ENCODE peak calls at places on chromosomes 12 and 14, in nine cellular contexts. One of them, this sample, is unnamed.

GRCh38 chr12:5442251-5443006 is 10.5 kb downstream of the NTF3 start:
- DNase-seq in HepG2: peak
- DNase-seq in transverse colon: no peak
- DNase-seq in A549: peak
- DNase-seq in tibial nerve: no peak
- DNase-seq in sigmoid colon: no peak
- DNase-seq in H1: no peak
- DNase-seq in GM12878: no peak
- DNase-seq in stomach: no peak
- DNase-seq in this sample: no peak

GRCh38 chr12:113591480-113591971 is 119.9 kb upstream of the LHX5 start:
- DNase-seq in HepG2: no peak
- DNase-seq in transverse colon: no peak
- DNase-seq in A549: peak
- DNase-seq in tibial nerve: no peak
- DNase-seq in sigmoid colon: no peak
- DNase-seq in H1: peak
- DNase-seq in GM12878: no peak
- DNase-seq in stomach: no peak
- DNase-seq in this sample: no peak

GRCh38 chr12:98058838-98059237 is 456.6 kb upstream of the TMPO start:
- DNase-seq in HepG2: no peak
- DNase-seq in transverse colon: no peak
- DNase-seq in A549: no peak
- DNase-seq in tibial nerve: no peak
- DNase-seq in sigmoid colon: no peak
- DNase-seq in H1: no peak
- DNase-seq in GM12878: no peak
- DNase-seq in stomach: no peak
- DNase-seq in this sample: no peak

GRCh38 chr12:6140646-6141045 is 16.2 kb upstream of the VWF start:
- DNase-seq in HepG2: no peak
- DNase-seq in transverse colon: no peak
- DNase-seq in A549: no peak
- DNase-seq in tibial nerve: no peak
- DNase-seq in sigmoid colon: no peak
- DNase-seq in H1: no peak
- DNase-seq in GM12878: no peak
- DNase-seq in stomach: no peak
- DNase-seq in this sample: no peak

GRCh38 chr14:54259821-54260220 is 137.0 kb upstream of the CDKN3 start:
- DNase-seq in HepG2: no peak
- DNase-seq in transverse colon: no peak
- DNase-seq in A549: no peak
- DNase-seq in tibial nerve: no peak
- DNase-seq in sigmoid colon: no peak
- DNase-seq in H1: no peak
- DNase-seq in GM12878: no peak
- DNase-seq in stomach: no peak
- DNase-seq in this sample: no peak

GRCh38 chr12:9906888-9907287 is 25.3 kb downstream of the CLEC2A start:
- DNase-seq in HepG2: no peak
- DNase-seq in transverse colon: peak
- DNase-seq in A549: no peak
- DNase-seq in tibial nerve: no peak
- DNase-seq in sigmoid colon: no peak
- DNase-seq in H1: no peak
- DNase-seq in GM12878: no peak
- DNase-seq in stomach: no peak
- DNase-seq in this sample: no peak

GRCh38 chr14:90903101-90903500 is 86.9 kb upstream of the TTC7B start:
- DNase-seq in HepG2: peak
- DNase-seq in transverse colon: peak
- DNase-seq in A549: peak
- DNase-seq in tibial nerve: peak
- DNase-seq in sigmoid colon: peak
- DNase-seq in H1: no peak
- DNase-seq in GM12878: peak
- DNase-seq in stomach: peak
- DNase-seq in this sample: peak

GRCh38 chr12:76890407-76891143 is 11.8 kb upstream of the CSRP2 start:
- DNase-seq in HepG2: no peak
- DNase-seq in transverse colon: no peak
- DNase-seq in A549: no peak
- DNase-seq in tibial nerve: no peak
- DNase-seq in sigmoid colon: no peak
- DNase-seq in H1: no peak
- DNase-seq in GM12878: no peak
- DNase-seq in stomach: no peak
- DNase-seq in this sample: no peak

GRCh38 chr12:32106517-32107366 is at the start of gene BICD1:
- DNase-seq in HepG2: peak
- DNase-seq in transverse colon: peak
- DNase-seq in A549: peak
- DNase-seq in tibial nerve: peak
- DNase-seq in sigmoid colon: peak
- DNase-seq in H1: peak
- DNase-seq in GM12878: peak
- DNase-seq in stomach: peak
- DNase-seq in this sample: peak

GRCh38 chr14:73751157-73751691 is 37.0 kb upstream of the PNMA1 start:
- DNase-seq in HepG2: no peak
- DNase-seq in transverse colon: peak
- DNase-seq in A549: no peak
- DNase-seq in tibial nerve: no peak
- DNase-seq in sigmoid colon: peak
- DNase-seq in H1: no peak
- DNase-seq in GM12878: no peak
- DNase-seq in stomach: no peak
- DNase-seq in this sample: no peak
- H3K4me3 ChIP-seq in HepG2: no peak
- H3K4me3 ChIP-seq in transverse colon: no peak
- H3K4me3 ChIP-seq in A549: no peak
- H3K4me3 ChIP-seq in tibial nerve: no peak
- H3K4me3 ChIP-seq in sigmoid colon: no peak
- H3K4me3 ChIP-seq in H1: no peak
- H3K4me3 ChIP-seq in GM12878: peak
- H3K4me3 ChIP-seq in stomach: no peak
- H3K4me3 ChIP-seq in this sample: no peak

GRCh38 chr14:42192659-42193425 is 586.2 kb downstream of the LRFN5 start:
- DNase-seq in HepG2: no peak
- DNase-seq in transverse colon: no peak
- DNase-seq in A549: peak
- DNase-seq in tibial nerve: no peak
- DNase-seq in sigmoid colon: no peak
- DNase-seq in H1: no peak
- DNase-seq in GM12878: no peak
- DNase-seq in stomach: no peak
- DNase-seq in this sample: no peak
- TF ChIP-seq EP300 in HepG2: no peak
- TF ChIP-seq EP300 in transverse colon: no peak
- TF ChIP-seq EP300 in A549: peak
- TF ChIP-seq EP300 in tibial nerve: no peak
- TF ChIP-seq EP300 in sigmoid colon: peak
- TF ChIP-seq EP300 in H1: no peak
- TF ChIP-seq EP300 in GM12878: no peak
- TF ChIP-seq EP300 in stomach: no peak
- TF ChIP-seq EP300 in this sample: no peak

GRCh38 chr12:96354326-96354725 is 45.9 kb downstream of the CDK17 start:
- DNase-seq in HepG2: no peak
- DNase-seq in transverse colon: no peak
- DNase-seq in A549: no peak
- DNase-seq in tibial nerve: no peak
- DNase-seq in sigmoid colon: no peak
- DNase-seq in H1: no peak
- DNase-seq in GM12878: no peak
- DNase-seq in stomach: no peak
- DNase-seq in this sample: no peak

GRCh38 chr12:96350982-96351381 is 49.3 kb downstream of the CDK17 start:
- DNase-seq in HepG2: no peak
- DNase-seq in transverse colon: no peak
- DNase-seq in A549: no peak
- DNase-seq in tibial nerve: no peak
- DNase-seq in sigmoid colon: no peak
- DNase-seq in H1: no peak
- DNase-seq in GM12878: no peak
- DNase-seq in stomach: no peak
- DNase-seq in this sample: no peak

GRCh38 chr12:96352161-96352835 is 47.9 kb downstream of the CDK17 start:
- DNase-seq in HepG2: no peak
- DNase-seq in transverse colon: no peak
- DNase-seq in A549: no peak
- DNase-seq in tibial nerve: no peak
- DNase-seq in sigmoid colon: no peak
- DNase-seq in H1: no peak
- DNase-seq in GM12878: no peak
- DNase-seq in stomach: no peak
- DNase-seq in this sample: no peak

GRCh38 chr12:96356831-96357230 is 43.4 kb downstream of the CDK17 start:
- DNase-seq in HepG2: no peak
- DNase-seq in transverse colon: no peak
- DNase-seq in A549: no peak
- DNase-seq in tibial nerve: no peak
- DNase-seq in sigmoid colon: no peak
- DNase-seq in H1: no peak
- DNase-seq in GM12878: no peak
- DNase-seq in stomach: no peak
- DNase-seq in this sample: no peak

GRCh38 chr12:96354844-96355534 is 45.2 kb downstream of the CDK17 start:
- DNase-seq in HepG2: no peak
- DNase-seq in transverse colon: no peak
- DNase-seq in A549: no peak
- DNase-seq in tibial nerve: no peak
- DNase-seq in sigmoid colon: no peak
- DNase-seq in H1: no peak
- DNase-seq in GM12878: no peak
- DNase-seq in stomach: no peak
- DNase-seq in this sample: no peak
- TF ChIP-seq POLR2A in HepG2: no peak
- TF ChIP-seq POLR2A in transverse colon: no peak
- TF ChIP-seq POLR2A in A549: no peak
- TF ChIP-seq POLR2A in tibial nerve: no peak
- TF ChIP-seq POLR2A in sigmoid colon: no peak
- TF ChIP-seq POLR2A in H1: no peak
- TF ChIP-seq POLR2A in GM12878: no peak
- TF ChIP-seq POLR2A in stomach: no peak
- TF ChIP-seq POLR2A in this sample: no peak

DNA sequence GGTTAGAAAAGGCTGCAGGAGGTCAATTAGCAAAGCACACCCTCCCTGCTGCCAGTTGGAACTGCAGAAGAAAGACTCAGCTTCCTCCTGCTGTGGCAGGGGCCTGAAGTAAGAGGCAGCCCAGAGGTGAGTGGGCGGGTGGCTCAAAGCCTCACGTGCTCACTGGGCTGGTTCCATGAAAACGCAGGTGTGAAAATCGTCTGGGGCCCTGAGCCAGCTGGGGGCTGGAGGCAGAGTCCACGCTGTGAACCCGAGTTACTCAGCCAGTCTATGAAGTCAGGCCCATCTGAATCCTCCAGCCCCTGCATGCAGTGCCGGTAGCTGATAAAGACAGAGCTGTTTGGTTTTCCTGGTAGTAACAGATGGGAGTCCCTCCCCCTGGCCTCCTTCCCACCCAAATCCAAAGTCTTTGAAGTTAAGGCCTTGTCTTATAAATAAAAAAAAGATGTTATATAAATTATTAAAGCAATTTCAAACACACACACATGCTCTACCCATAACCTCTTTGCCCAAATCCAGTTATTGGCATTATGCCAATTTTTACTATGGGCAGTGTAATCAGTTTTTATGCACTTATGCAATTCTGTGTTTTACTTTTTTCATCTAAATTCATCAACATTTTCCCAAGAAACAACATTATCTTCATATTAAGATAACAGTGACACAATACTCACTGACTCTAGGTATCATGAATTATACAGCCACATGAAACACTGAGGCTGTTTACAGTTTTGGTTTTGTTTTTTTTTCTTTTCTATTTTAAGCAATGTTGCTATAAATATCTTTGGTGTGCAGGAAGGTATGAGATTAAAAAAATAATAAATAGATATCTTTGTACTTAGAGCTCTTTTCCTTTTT is 57.9 kb upstream of the PNMA1 start:
- DNase-seq in HepG2: peak
- DNase-seq in transverse colon: peak
- DNase-seq in A549: no peak
- DNase-seq in tibial nerve: no peak
- DNase-seq in sigmoid colon: no peak
- DNase-seq in H1: peak
- DNase-seq in GM12878: peak
- DNase-seq in stomach: peak
- DNase-seq in this sample: peak
- H3K4me3 ChIP-seq in HepG2: no peak
- H3K4me3 ChIP-seq in transverse colon: no peak
- H3K4me3 ChIP-seq in A549: no peak
- H3K4me3 ChIP-seq in tibial nerve: no peak
- H3K4me3 ChIP-seq in sigmoid colon: no peak
- H3K4me3 ChIP-seq in H1: no peak
- H3K4me3 ChIP-seq in GM12878: peak
- H3K4me3 ChIP-seq in stomach: no peak
- H3K4me3 ChIP-seq in this sample: no peak